ENCODE peak calls at places on chromosomes 16 and 17, in nine cellular contexts. I is B cell; T is M059J; C is NCI-H2081; R is NCI-H1048; F is prostate gland; A is iris pigment epithelial cell; X is NCI-H2029; G is activated naive CD4-positive, alpha-beta T cell. D is an unnamed sample.

GRCh38 chr16:63975669-63976068 is 1146.2 kb downstream of the CDH11 start:
- DNase-seq in X (no peak), F (no peak), I (no peak), T (no peak), C (no peak), A (no peak), R (no peak), G (no peak), D (no peak)

GRCh38 chr17:81959362-81960129 is 1.4 kb downstream of the NOTUM start:
- DNase-seq in G (peak; percentile 66), F (peak; percentile 53), C (peak; percentile 50), T (peak; percentile 41), X (no peak), I (peak; percentile 93), A (peak; percentile 39), R (no peak), D (peak; percentile 48)

GRCh38 chr16:74736531-74737157 is 36.0 kb upstream of the MLKL start:
- DNase-seq in T (no peak), G (no peak), C (no peak), X (no peak), F (no peak), I (no peak), A (no peak), R (no peak), D (no peak)

GRCh38 chr16:86285938-86286921 is 224.1 kb upstream of the FOXF1 start:
- DNase-seq in I (no peak), R (no peak), T (peak; percentile 45), X (no peak), G (no peak), A (peak; percentile 16), F (no peak), C (no peak), D (peak; percentile 16)

GRCh38 chr17:55259684-55260111 is 5.1 kb upstream of the HLF start:
- DNase-seq in F (no peak), G (no peak), C (no peak), T (no peak), I (no peak), X (peak; percentile 7), A (no peak), R (no peak), D (no peak)

GRCh38 chr17:13346996-13347762 is 254.6 kb downstream of the HS3ST3A1 start:
- DNase-seq in X (no peak), I (no peak), G (no peak), F (no peak), T (peak; percentile 98), A (peak; percentile 98), R (no peak), C (no peak), D (peak; percentile 97)

GRCh38 chr17:7792611-7793010 is 41.4 kb upstream of the KDM6B start:
- DNase-seq in T (no peak), X (no peak), G (no peak), A (no peak), C (no peak), R (no peak), F (no peak), I (no peak), D (no peak)

GRCh38 chr16:90044111-90044551 is 24.9 kb upstream of the DBNDD1 start:
- DNase-seq in X (peak; percentile 16), A (peak; percentile 45), G (no peak), I (no peak), R (no peak), C (no peak), F (peak; percentile 49), T (peak; percentile 67), D (no peak)

GRCh38 chr16:85970712-85971220 is 71.8 kb downstream of the IRF8 start:
- DNase-seq in G (no peak), F (no peak), I (no peak), A (peak; percentile 44), X (no peak), R (no peak), C (no peak), T (peak; percentile 69), D (peak; percentile 55)

GRCh38 chr16:74716355-74716754 is 15.7 kb upstream of the MLKL start:
- DNase-seq in I (no peak), X (no peak), R (no peak), C (no peak), A (no peak), T (no peak), F (no peak), G (no peak), D (no peak)

GRCh38 chr16:50473375-50473945 is 74.7 kb upstream of the NKD1 start:
- DNase-seq in X (no peak), R (no peak), A (peak; percentile 3), G (no peak), I (no peak), C (no peak), T (peak; percentile 74), F (no peak), D (no peak)

GRCh38 chr17:70544307-70544706 is 375.0 kb downstream of the KCNJ2 start:
- DNase-seq in X (no peak), C (no peak), F (no peak), R (no peak), T (no peak), A (no peak), G (no peak), I (no peak), D (no peak)

GRCh38 chr17:35341465-35341992 is 31.9 kb downstream of the SLFN11 start:
- DNase-seq in C (no peak), X (no peak), T (no peak), A (no peak), I (peak; percentile 68), G (no peak), F (no peak), R (no peak), D (no peak)

GRCh38 chr17:30886187-30886586 is 19.9 kb downstream of the TEFM start:
- DNase-seq in A (no peak), I (no peak), C (no peak), F (no peak), G (no peak), T (no peak), X (no peak), R (no peak), D (no peak)

GRCh38 chr16:81275795-81276194 is 37.3 kb downstream of the BCO1 start:
- DNase-seq in R (no peak), F (no peak), T (no peak), X (no peak), A (no peak), I (no peak), G (no peak), C (no peak), D (no peak)

GRCh38 chr17:75498019-75498725 is 17.2 kb downstream of the CASKIN2 start:
- DNase-seq in F (no peak), I (no peak), X (no peak), C (no peak), R (no peak), A (no peak), T (no peak), G (no peak), D (no peak)

GRCh38 chr16:66503030-66503429 is 46.9 kb downstream of the TK2 start:
- DNase-seq in X (no peak), A (no peak), G (no peak), R (no peak), T (no peak), I (no peak), F (peak; percentile 60), C (no peak), D (no peak)

GRCh38 chr17:13024526-13025263 is 6.9 kb upstream of the ELAC2 start:
- DNase-seq in C (peak; percentile 46), A (peak; percentile 41), X (peak; percentile 35), F (peak; percentile 13), T (peak; percentile 49), R (peak; percentile 60), G (peak; percentile 46), I (peak; percentile 79), D (peak; percentile 63)

GRCh38 chr16:49567940-49568339 is 194.3 kb downstream of the C16orf78 start:
- DNase-seq in A (no peak), R (no peak), T (no peak), X (no peak), F (no peak), I (no peak), G (no peak), C (no peak), D (no peak)

GRCh38 chr17:75814900-75815373 is 29.3 kb downstream of the UNC13D start:
- DNase-seq in G (no peak), I (no peak), T (peak; percentile 85), C (no peak), F (no peak), X (no peak), R (no peak), A (peak; percentile 85), D (peak; percentile 84)

D was measured in EH.